ENCODE peak calls at places on chromosomes 3 and 15, in eight cellular contexts. One of them, this sample, is unnamed.

GRCh38 chr15:74725845-74726773 is 781 bp upstream of the CYP1A1 start:
- DNase-seq in brain pericyte: no peak
- DNase-seq in naive thymus-derived CD8-positive, alpha-beta T cell: peak
- DNase-seq in uterus: no peak
- DNase-seq in DMS153: peak
- DNase-seq in GM10248: peak
- DNase-seq in HT1080: no peak
- DNase-seq in H1: peak
- DNase-seq in this sample: peak

GRCh38 chr15:43312378-43312777 is 18.0 kb downstream of the LCMT2 start:
- DNase-seq in uterus: no peak
- DNase-seq in H1: no peak
- DNase-seq in HT1080: no peak
- DNase-seq in DMS153: no peak
- DNase-seq in brain pericyte: no peak
- DNase-seq in GM10248: no peak
- DNase-seq in naive thymus-derived CD8-positive, alpha-beta T cell: no peak
- DNase-seq in this sample: no peak

GRCh38 chr15:92631721-92632120 is 23.9 kb downstream of the FAM174B start:
- DNase-seq in GM10248: no peak
- DNase-seq in DMS153: no peak
- DNase-seq in naive thymus-derived CD8-positive, alpha-beta T cell: no peak
- DNase-seq in brain pericyte: no peak
- DNase-seq in HT1080: no peak
- DNase-seq in uterus: no peak
- DNase-seq in H1: no peak
- DNase-seq in this sample: no peak

GRCh38 chr3:42101048-42101447 is 9.9 kb downstream of the TRAK1 start:
- DNase-seq in uterus: peak
- DNase-seq in HT1080: peak
- DNase-seq in GM10248: no peak
- DNase-seq in naive thymus-derived CD8-positive, alpha-beta T cell: no peak
- DNase-seq in brain pericyte: no peak
- DNase-seq in H1: no peak
- DNase-seq in DMS153: no peak
- DNase-seq in this sample: no peak

GRCh38 chr3:147493666-147494065 is 84.5 kb downstream of the ZIC1 start:
- DNase-seq in brain pericyte: no peak
- DNase-seq in naive thymus-derived CD8-positive, alpha-beta T cell: no peak
- DNase-seq in GM10248: no peak
- DNase-seq in uterus: no peak
- DNase-seq in H1: no peak
- DNase-seq in HT1080: peak
- DNase-seq in DMS153: no peak
- DNase-seq in this sample: no peak

GRCh38 chr3:102161362-102162006 is 273.3 kb upstream of the ZPLD1 start:
- DNase-seq in H1: no peak
- DNase-seq in HT1080: no peak
- DNase-seq in DMS153: no peak
- DNase-seq in uterus: no peak
- DNase-seq in naive thymus-derived CD8-positive, alpha-beta T cell: no peak
- DNase-seq in GM10248: no peak
- DNase-seq in brain pericyte: no peak
- DNase-seq in this sample: no peak

GRCh38 chr15:92510163-92510882 is 116.6 kb downstream of the ST8SIA2 start:
- DNase-seq in naive thymus-derived CD8-positive, alpha-beta T cell: no peak
- DNase-seq in brain pericyte: no peak
- DNase-seq in uterus: no peak
- DNase-seq in DMS153: no peak
- DNase-seq in GM10248: no peak
- DNase-seq in H1: no peak
- DNase-seq in HT1080: peak
- DNase-seq in this sample: no peak

GRCh38 chr3:81823882-81824395 is 62.5 kb upstream of the GBE1 start:
- DNase-seq in naive thymus-derived CD8-positive, alpha-beta T cell: no peak
- DNase-seq in brain pericyte: no peak
- DNase-seq in DMS153: no peak
- DNase-seq in HT1080: no peak
- DNase-seq in GM10248: peak
- DNase-seq in uterus: no peak
- DNase-seq in H1: no peak
- DNase-seq in this sample: no peak

GRCh38 chr3:186255703-186256331 is 106.2 kb downstream of the DGKG start:
- DNase-seq in GM10248: peak
- DNase-seq in brain pericyte: no peak
- DNase-seq in H1: peak
- DNase-seq in naive thymus-derived CD8-positive, alpha-beta T cell: no peak
- DNase-seq in HT1080: no peak
- DNase-seq in uterus: no peak
- DNase-seq in DMS153: no peak
- DNase-seq in this sample: no peak

GRCh38 chr15:45268135-45268534 is 16.1 kb downstream of the SLC28A2 start:
- DNase-seq in uterus: no peak
- DNase-seq in brain pericyte: no peak
- DNase-seq in GM10248: no peak
- DNase-seq in DMS153: no peak
- DNase-seq in naive thymus-derived CD8-positive, alpha-beta T cell: no peak
- DNase-seq in HT1080: no peak
- DNase-seq in H1: peak
- DNase-seq in this sample: no peak

GRCh38 chr3:30248423-30248822 is 358.0 kb upstream of the TGFBR2 start:
- DNase-seq in DMS153: no peak
- DNase-seq in HT1080: no peak
- DNase-seq in GM10248: peak
- DNase-seq in brain pericyte: no peak
- DNase-seq in naive thymus-derived CD8-positive, alpha-beta T cell: no peak
- DNase-seq in H1: no peak
- DNase-seq in uterus: no peak
- DNase-seq in this sample: no peak

GRCh38 chr15:45009046-45009445 is 13.9 kb upstream of the SORD start:
- DNase-seq in H1: no peak
- DNase-seq in DMS153: no peak
- DNase-seq in brain pericyte: no peak
- DNase-seq in GM10248: no peak
- DNase-seq in HT1080: no peak
- DNase-seq in uterus: no peak
- DNase-seq in naive thymus-derived CD8-positive, alpha-beta T cell: no peak
- DNase-seq in this sample: no peak

GRCh38 chr15:81023483-81024264 is 23.0 kb downstream of the TLNRD1 start:
- DNase-seq in DMS153: no peak
- DNase-seq in H1: no peak
- DNase-seq in brain pericyte: peak
- DNase-seq in GM10248: peak
- DNase-seq in naive thymus-derived CD8-positive, alpha-beta T cell: no peak
- DNase-seq in HT1080: peak
- DNase-seq in uterus: peak
- DNase-seq in this sample: no peak

GRCh38 chr3:153372326-153372725 is 210.3 kb downstream of the RAP2B start:
- DNase-seq in naive thymus-derived CD8-positive, alpha-beta T cell: no peak
- DNase-seq in H1: no peak
- DNase-seq in uterus: no peak
- DNase-seq in HT1080: peak
- DNase-seq in GM10248: no peak
- DNase-seq in DMS153: no peak
- DNase-seq in brain pericyte: no peak
- DNase-seq in this sample: no peak

GRCh38 chr3:61111764-61112163 is 139.5 kb downstream of the FHIT start:
- DNase-seq in DMS153: no peak
- DNase-seq in brain pericyte: no peak
- DNase-seq in H1: no peak
- DNase-seq in GM10248: no peak
- DNase-seq in HT1080: no peak
- DNase-seq in uterus: no peak
- DNase-seq in naive thymus-derived CD8-positive, alpha-beta T cell: no peak
- DNase-seq in this sample: no peak

GRCh38 chr3:70780790-70781189 is 468.4 kb upstream of the MDFIC2 start:
- DNase-seq in DMS153: no peak
- DNase-seq in uterus: no peak
- DNase-seq in GM10248: no peak
- DNase-seq in HT1080: no peak
- DNase-seq in brain pericyte: no peak
- DNase-seq in H1: no peak
- DNase-seq in naive thymus-derived CD8-positive, alpha-beta T cell: no peak
- DNase-seq in this sample: no peak

GRCh38 chr3:168615489-168616020 is 519.8 kb upstream of the GOLIM4 start:
- DNase-seq in H1: no peak
- DNase-seq in brain pericyte: no peak
- DNase-seq in uterus: no peak
- DNase-seq in DMS153: no peak
- DNase-seq in GM10248: no peak
- DNase-seq in HT1080: no peak
- DNase-seq in naive thymus-derived CD8-positive, alpha-beta T cell: no peak
- DNase-seq in this sample: no peak

GRCh38 chr15:41115088-41115651 is 910 bp downstream of the INO80 start:
- DNase-seq in uterus: no peak
- DNase-seq in DMS153: no peak
- DNase-seq in H1: no peak
- DNase-seq in GM10248: no peak
- DNase-seq in naive thymus-derived CD8-positive, alpha-beta T cell: no peak
- DNase-seq in brain pericyte: no peak
- DNase-seq in HT1080: peak
- DNase-seq in this sample: no peak

GRCh38 chr3:12759097-12759679 is at the start of gene TMEM40:
- DNase-seq in naive thymus-derived CD8-positive, alpha-beta T cell: no peak
- DNase-seq in brain pericyte: no peak
- DNase-seq in uterus: no peak
- DNase-seq in DMS153: no peak
- DNase-seq in GM10248: no peak
- DNase-seq in HT1080: no peak
- DNase-seq in H1: no peak
- DNase-seq in this sample: no peak

GRCh38 chr3:179453967-179454366 is 2.7 kb upstream of the GNB4 start:
- DNase-seq in uterus: no peak
- DNase-seq in DMS153: no peak
- DNase-seq in H1: no peak
- DNase-seq in GM10248: no peak
- DNase-seq in HT1080: no peak
- DNase-seq in naive thymus-derived CD8-positive, alpha-beta T cell: no peak
- DNase-seq in brain pericyte: no peak
- DNase-seq in this sample: no peak

GRCh38 chr3:160919942-160920341 is 163.9 kb downstream of the PPM1L start:
- DNase-seq in H1: no peak
- DNase-seq in naive thymus-derived CD8-positive, alpha-beta T cell: no peak
- DNase-seq in DMS153: no peak
- DNase-seq in GM10248: no peak
- DNase-seq in brain pericyte: no peak
- DNase-seq in HT1080: no peak
- DNase-seq in uterus: no peak
- DNase-seq in this sample: no peak

GRCh38 chr3:158789592-158789991 is 12.3 kb upstream of the MFSD1 start:
- DNase-seq in DMS153: no peak
- DNase-seq in H1: no peak
- DNase-seq in naive thymus-derived CD8-positive, alpha-beta T cell: no peak
- DNase-seq in HT1080: no peak
- DNase-seq in uterus: no peak
- DNase-seq in brain pericyte: no peak
- DNase-seq in GM10248: no peak
- DNase-seq in this sample: no peak

GRCh38 chr3:32616267-32616962 is 45.8 kb upstream of the DYNC1LI1 start:
- DNase-seq in brain pericyte: no peak
- DNase-seq in DMS153: no peak
- DNase-seq in GM10248: no peak
- DNase-seq in HT1080: no peak
- DNase-seq in naive thymus-derived CD8-positive, alpha-beta T cell: no peak
- DNase-seq in H1: no peak
- DNase-seq in uterus: no peak
- DNase-seq in this sample: no peak

GRCh38 chr15:34773916-34774315 is 19.1 kb upstream of the GJD2 start:
- DNase-seq in naive thymus-derived CD8-positive, alpha-beta T cell: no peak
- DNase-seq in brain pericyte: no peak
- DNase-seq in HT1080: no peak
- DNase-seq in uterus: no peak
- DNase-seq in DMS153: no peak
- DNase-seq in H1: no peak
- DNase-seq in GM10248: no peak
- DNase-seq in this sample: no peak